ENCODE peak calls at places on chromosomes 4 and X, in nine cellular contexts. F is left lung, Y is ecto neural progenitor cell, M is breast epithelium, W is aorta, U is SK-MEL-5, R is C1 segment of cervical spinal cord, G is T follicular helper cell, L is D341Med. V is an unnamed sample.
A peak's percentile ranks its signal among the peaks of the same experiment; 100 is the strongest.

GRCh38 chrX:133544105-133544504 is 128.8 kb upstream of the GPC4 start:
- DNase-seq in G (no peak), M (no peak), W (no peak), R (no peak), F (no peak), L (no peak), Y (no peak), U (no peak), V (no peak)

GRCh38 chr4:27861381-27861787 is 1000.7 kb downstream of the STIM2 start:
- DNase-seq in F (no peak), R (no peak), M (no peak), Y (peak; percentile 53), U (peak; percentile 84), G (no peak), L (peak; percentile 61), W (no peak), V (no peak)

GRCh38 chrX:103520391-103520790 is 1.1 kb upstream of the RAB40A start:
- DNase-seq in R (no peak), U (no peak), W (no peak), F (no peak), M (no peak), G (no peak), Y (no peak), L (no peak), V (no peak)

GRCh38 chr4:8255698-8256441 is 13.7 kb upstream of the HTRA3 start:
- DNase-seq in M (peak; percentile 45), F (peak; percentile 72), U (no peak), W (peak; percentile 75), R (no peak), G (no peak), L (no peak), Y (no peak), V (no peak)

GRCh38 chr4:138864961-138865720 is 150.4 kb upstream of the NOCT start:
- DNase-seq in U (no peak), G (no peak), M (no peak), L (no peak), Y (no peak), F (no peak), W (no peak), R (no peak), V (no peak)

GRCh38 chrX:38513087-38513742 is 48.1 kb upstream of the TSPAN7 start:
- DNase-seq in G (no peak), Y (no peak), U (no peak), R (no peak), F (no peak), M (no peak), L (no peak), W (no peak), V (no peak)

GRCh38 chrX:41561045-41561444 is 113.9 kb downstream of the NYX start:
- DNase-seq in L (no peak), R (no peak), M (no peak), W (peak; percentile 42), G (no peak), Y (no peak), U (peak; percentile 63), F (no peak), V (peak; percentile 12)

GRCh38 chr4:53943345-53944085 is 120.9 kb downstream of the CHIC2 start:
- DNase-seq in R (no peak), G (no peak), Y (no peak), W (no peak), F (no peak), M (no peak), L (no peak), U (no peak), V (no peak)

GRCh38 chr4:184383497-184384055 is 90.8 kb downstream of the IRF2 start:
- DNase-seq in G (no peak), M (no peak), Y (no peak), L (no peak), W (peak; percentile 74), U (peak; percentile 73), F (no peak), R (no peak), V (no peak)

GRCh38 chr4:125432078-125432477 is 117.3 kb downstream of the FAT4 start:
- DNase-seq in M (no peak), Y (peak; percentile 57), G (no peak), L (no peak), W (no peak), R (no peak), F (no peak), U (peak; percentile 21), V (no peak)

GRCh38 chr4:152961752-152962117 is 25.6 kb downstream of the FHDC1 start:
- DNase-seq in L (no peak), R (no peak), G (no peak), M (no peak), W (no peak), F (no peak), Y (no peak), U (no peak), V (no peak)

GRCh38 chr4:176193898-176194297 is 1.5 kb downstream of the SPATA4 start:
- DNase-seq in L (no peak), F (no peak), U (no peak), M (no peak), Y (no peak), W (no peak), R (no peak), G (no peak), V (no peak)

GRCh38 chr4:28744066-28744465 is 1883.4 kb downstream of the STIM2 start:
- DNase-seq in R (no peak), W (no peak), L (no peak), Y (no peak), U (no peak), G (no peak), M (no peak), F (no peak), V (no peak)

GRCh38 chr4:26288308-26288982 is 32.4 kb upstream of the RBPJ start:
- DNase-seq in G (no peak), F (no peak), W (peak; percentile 60), R (peak; percentile 16), L (no peak), Y (no peak), U (no peak), M (no peak), V (no peak)

GRCh38 chrX:31099536-31100090 is 27.8 kb upstream of the FTHL17 start:
- DNase-seq in U (no peak), W (no peak), R (no peak), L (no peak), Y (no peak), F (no peak), G (no peak), M (no peak), V (no peak)

GRCh38 chrX:125090046-125090445 is 229.6 kb upstream of the TEX13C start:
- DNase-seq in L (no peak), M (no peak), F (no peak), R (no peak), U (no peak), G (no peak), Y (no peak), W (no peak), V (no peak)

GRCh38 chrX:129875669-129876068 is 30.3 kb upstream of the UTP14A start:
- DNase-seq in F (no peak), Y (no peak), L (no peak), R (no peak), M (no peak), U (no peak), G (no peak), W (no peak), V (no peak)

GRCh38 chrX:99914676-99915075 is 495.4 kb downstream of the PCDH19 start:
- DNase-seq in M (no peak), Y (no peak), R (no peak), U (no peak), W (no peak), G (no peak), L (no peak), F (no peak), V (no peak)

GRCh38 chr4:89217594-89217993 is 90.0 kb downstream of the GPRIN3 start:
- DNase-seq in M (no peak), L (no peak), R (no peak), G (no peak), U (no peak), Y (no peak), F (no peak), W (no peak), V (no peak)

GRCh38 chr4:88318751-88319350 is 34.5 kb upstream of the PPM1K start:
- DNase-seq in F (no peak), U (no peak), Y (no peak), M (no peak), W (no peak), R (no peak), G (no peak), L (no peak), V (no peak)

GRCh38 chr4:6563935-6564645 is 10.9 kb upstream of the MAN2B2 start:
- DNase-seq in G (no peak), F (no peak), R (no peak), M (no peak), L (no peak), U (no peak), W (no peak), Y (no peak), V (no peak)

GRCh38 chr4:74033721-74034120 is 4.8 kb downstream of the CXCL3 start:
- DNase-seq in L (no peak), U (no peak), G (no peak), Y (no peak), R (no peak), W (no peak), F (no peak), M (no peak), V (no peak)

V was measured in effector memory CD8-positive, alpha-beta T cell.